ENCODE peak calls at places on chromosomes 12 and 14, in six cellular contexts. B, W, P, M, Y and X are unnamed samples.

GRCh38 chr14:52325126-52325525 is 11.0 kb downstream of the PTGER2 start:
- DNase-seq in M (peak; percentile 73), B (no peak), Y (no peak), P (no peak), W (no peak), X (no peak)

GRCh38 chr12:67434653-67435375 is 165.7 kb downstream of the CAND1 start:
- DNase-seq in W (no peak), B (peak; percentile 93), P (peak; percentile 98), M (no peak), Y (no peak), X (peak; percentile 74)

GRCh38 chr12:59149995-59150642 is 229.8 kb upstream of the LRIG3 start:
- DNase-seq in P (peak; percentile 84), W (peak; percentile 22), B (peak; percentile 43), M (peak; percentile 20), Y (no peak), X (peak; percentile 48)

GRCh38 chr12:6777386-6777785 is 5.1 kb downstream of the LAG3 start:
- DNase-seq in Y (no peak), P (no peak), M (no peak), B (no peak), W (no peak), X (no peak)

GRCh38 chr14:23358042-23358441 is 5.4 kb upstream of the SLC22A17 start:
- DNase-seq in B (no peak), M (no peak), P (no peak), Y (no peak), W (no peak), X (no peak)

GRCh38 chr14:102442241-102443211 is 67.0 kb downstream of the ANKRD9 start:
- DNase-seq in B (no peak), M (no peak), W (no peak), P (no peak), Y (no peak), X (no peak)

GRCh38 chr12:127628655-127629054 is 638.3 kb upstream of the TMEM132C start:
- DNase-seq in P (no peak), M (no peak), Y (no peak), B (no peak), W (no peak), X (no peak)

GRCh38 chr14:42323426-42323825 is 716.8 kb downstream of the LRFN5 start:
- DNase-seq in P (no peak), M (no peak), Y (no peak), W (no peak), B (no peak), X (no peak)

GRCh38 chr14:44613061-44613712 is 106.1 kb upstream of the FSCB start:
- DNase-seq in B (no peak), W (no peak), P (no peak), M (no peak), Y (no peak), X (no peak)

GRCh38 chr14:46250113-46250703 is 401.4 kb downstream of the RPL10L start:
- DNase-seq in M (no peak), W (no peak), B (no peak), P (peak; percentile 0), Y (no peak), X (no peak)

GRCh38 chr14:87993485-87993809 is 465 bp upstream of the GALC start:
- DNase-seq in B (no peak), P (no peak), M (no peak), Y (no peak), W (no peak), X (no peak)

GRCh38 chr14:89429206-89430091 is 12.4 kb upstream of the FOXN3 start:
- DNase-seq in M (no peak), B (no peak), Y (no peak), W (no peak), P (no peak), X (no peak)

GRCh38 chr14:69325646-69326265 is 65.8 kb downstream of the GALNT16 start:
- DNase-seq in W (no peak), B (no peak), Y (no peak), P (no peak), M (no peak), X (no peak)

GRCh38 chr12:47164730-47165439 is 85.1 kb upstream of the AMIGO2 start:
- DNase-seq in B (no peak), M (no peak), W (no peak), P (no peak), Y (no peak), X (no peak)

GRCh38 chr12:13277278-13277677 is 80.8 kb downstream of the EMP1 start:
- DNase-seq in P (no peak), W (no peak), M (no peak), B (no peak), Y (no peak), X (no peak)

GRCh38 chr14:104583424-104584114 is 4.0 kb downstream of the C14orf180 start:
- DNase-seq in P (no peak), B (no peak), W (no peak), M (no peak), Y (no peak), X (no peak)

GRCh38 chr14:100221419-100222218 is 17.3 kb upstream of the YY1 start:
- DNase-seq in B (no peak), W (peak; percentile 44), M (peak; percentile 44), Y (peak; percentile 57), P (peak; percentile 56), X (no peak)

GRCh38 chr12:75591628-75592027 is 80.2 kb upstream of the KRR1 start:
- DNase-seq in W (no peak), Y (no peak), B (no peak), P (peak; percentile 66), M (no peak), X (no peak)

GRCh38 chr14:95518045-95518751 is 1.7 kb upstream of the SYNE3 start:
- DNase-seq in W (no peak), M (no peak), P (peak; percentile 93), B (no peak), Y (no peak), X (no peak)

GRCh38 chr14:93183596-93184317 is 940 bp downstream of the MOAP1 start:
- DNase-seq in B (no peak), W (peak; percentile 7), M (no peak), P (no peak), Y (no peak), X (no peak)